ENCODE peak calls at places on chromosomes 11 and 22, in nine cellular contexts. One of them, this sample, is unnamed.

GRCh38 chr22:38452373-38453064 is 2.5 kb downstream of the KCNJ4 start:
- DNase-seq in HFFc6: no peak
- DNase-seq in sigmoid colon: no peak
- DNase-seq in nephron progenitor cell: no peak
- DNase-seq in suprapubic skin: no peak
- DNase-seq in Panc1: no peak
- DNase-seq in GM12865: no peak
- DNase-seq in MCF 10A: no peak
- DNase-seq in A549: no peak
- DNase-seq in this sample: no peak

GRCh38 chr11:76313271-76313670 is 67.7 kb downstream of the THAP12 start:
- DNase-seq in HFFc6: no peak
- DNase-seq in sigmoid colon: no peak
- DNase-seq in nephron progenitor cell: no peak
- DNase-seq in suprapubic skin: no peak
- DNase-seq in Panc1: no peak
- DNase-seq in GM12865: no peak
- DNase-seq in MCF 10A: no peak
- DNase-seq in A549: no peak
- DNase-seq in this sample: no peak

GRCh38 chr22:25113316-25113721 is 86.3 kb upstream of the CRYBB3 start:
- DNase-seq in HFFc6: no peak
- DNase-seq in sigmoid colon: no peak
- DNase-seq in nephron progenitor cell: no peak
- DNase-seq in suprapubic skin: no peak
- DNase-seq in Panc1: no peak
- DNase-seq in GM12865: no peak
- DNase-seq in MCF 10A: no peak
- DNase-seq in A549: no peak
- DNase-seq in this sample: no peak

GRCh38 chr22:38631724-38632123 is 24.5 kb downstream of the FAM227A start:
- DNase-seq in HFFc6: no peak
- DNase-seq in sigmoid colon: no peak
- DNase-seq in nephron progenitor cell: no peak
- DNase-seq in suprapubic skin: no peak
- DNase-seq in Panc1: no peak
- DNase-seq in GM12865: no peak
- DNase-seq in MCF 10A: no peak
- DNase-seq in A549: no peak
- DNase-seq in this sample: no peak

GRCh38 chr11:44286268-44286880 is 23.6 kb downstream of the ALX4 start:
- DNase-seq in HFFc6: peak; percentile 38
- DNase-seq in sigmoid colon: no peak
- DNase-seq in nephron progenitor cell: peak; percentile 75
- DNase-seq in suprapubic skin: no peak
- DNase-seq in Panc1: peak; percentile 47
- DNase-seq in GM12865: peak; percentile 69
- DNase-seq in MCF 10A: peak; percentile 69
- DNase-seq in A549: peak; percentile 70
- DNase-seq in this sample: peak; percentile 79

GRCh38 chr11:17275376-17276235 is 933 bp upstream of the NUCB2 start:
- DNase-seq in HFFc6: no peak
- DNase-seq in sigmoid colon: no peak
- DNase-seq in nephron progenitor cell: no peak
- DNase-seq in suprapubic skin: no peak
- DNase-seq in Panc1: no peak
- DNase-seq in GM12865: no peak
- DNase-seq in MCF 10A: no peak
- DNase-seq in A549: no peak
- DNase-seq in this sample: no peak

GRCh38 chr22:23831781-23832180 is 7.0 kb downstream of the DERL3 start:
- DNase-seq in HFFc6: no peak
- DNase-seq in sigmoid colon: peak; percentile 39
- DNase-seq in nephron progenitor cell: no peak
- DNase-seq in suprapubic skin: peak; percentile 71
- DNase-seq in Panc1: no peak
- DNase-seq in GM12865: no peak
- DNase-seq in MCF 10A: no peak
- DNase-seq in A549: no peak
- DNase-seq in this sample: no peak

GRCh38 chr22:42928969-42929837 is 72.1 kb upstream of the ARFGAP3 start:
- DNase-seq in HFFc6: no peak
- DNase-seq in sigmoid colon: no peak
- DNase-seq in nephron progenitor cell: no peak
- DNase-seq in suprapubic skin: no peak
- DNase-seq in Panc1: no peak
- DNase-seq in GM12865: peak; percentile 60
- DNase-seq in MCF 10A: no peak
- DNase-seq in A549: no peak
- DNase-seq in this sample: no peak

GRCh38 chr22:29702931-29703594 is 16.7 kb upstream of the CABP7 start:
- DNase-seq in HFFc6: no peak
- DNase-seq in sigmoid colon: no peak
- DNase-seq in nephron progenitor cell: no peak
- DNase-seq in suprapubic skin: no peak
- DNase-seq in Panc1: no peak
- DNase-seq in GM12865: peak; percentile 13
- DNase-seq in MCF 10A: no peak
- DNase-seq in A549: no peak
- DNase-seq in this sample: no peak

GRCh38 chr22:29700949-29701927 is 18.6 kb upstream of the CABP7 start:
- DNase-seq in HFFc6: peak; percentile 18
- DNase-seq in sigmoid colon: no peak
- DNase-seq in nephron progenitor cell: no peak
- DNase-seq in suprapubic skin: no peak
- DNase-seq in Panc1: no peak
- DNase-seq in GM12865: peak; percentile 19
- DNase-seq in MCF 10A: peak; percentile 25
- DNase-seq in A549: peak; percentile 44
- DNase-seq in this sample: no peak

GRCh38 chr22:29700206-29700948 is 19.4 kb upstream of the CABP7 start:
- DNase-seq in HFFc6: peak; percentile 16
- DNase-seq in sigmoid colon: no peak
- DNase-seq in nephron progenitor cell: no peak
- DNase-seq in suprapubic skin: no peak
- DNase-seq in Panc1: no peak
- DNase-seq in GM12865: no peak
- DNase-seq in MCF 10A: no peak
- DNase-seq in A549: no peak
- DNase-seq in this sample: no peak

GRCh38 chr22:29703595-29704195 is 16.1 kb upstream of the CABP7 start:
- DNase-seq in HFFc6: no peak
- DNase-seq in sigmoid colon: peak; percentile 59
- DNase-seq in nephron progenitor cell: no peak
- DNase-seq in suprapubic skin: no peak
- DNase-seq in Panc1: no peak
- DNase-seq in GM12865: no peak
- DNase-seq in MCF 10A: no peak
- DNase-seq in A549: no peak
- DNase-seq in this sample: no peak

GRCh38 chr22:29702025-29702930 is 17.5 kb upstream of the CABP7 start:
- DNase-seq in HFFc6: no peak
- DNase-seq in sigmoid colon: no peak
- DNase-seq in nephron progenitor cell: no peak
- DNase-seq in suprapubic skin: no peak
- DNase-seq in Panc1: no peak
- DNase-seq in GM12865: no peak
- DNase-seq in MCF 10A: no peak
- DNase-seq in A549: peak; percentile 29
- DNase-seq in this sample: no peak
- TF ChIP-seq CTCF in HFFc6: peak; percentile 48
- TF ChIP-seq CTCF in sigmoid colon: no peak
- TF ChIP-seq CTCF in nephron progenitor cell: no peak
- TF ChIP-seq CTCF in suprapubic skin: no peak
- TF ChIP-seq CTCF in Panc1: no peak
- TF ChIP-seq CTCF in GM12865: no peak
- TF ChIP-seq CTCF in MCF 10A: peak; percentile 17
- TF ChIP-seq CTCF in A549: no peak
- TF ChIP-seq CTCF in this sample: no peak

DNA sequence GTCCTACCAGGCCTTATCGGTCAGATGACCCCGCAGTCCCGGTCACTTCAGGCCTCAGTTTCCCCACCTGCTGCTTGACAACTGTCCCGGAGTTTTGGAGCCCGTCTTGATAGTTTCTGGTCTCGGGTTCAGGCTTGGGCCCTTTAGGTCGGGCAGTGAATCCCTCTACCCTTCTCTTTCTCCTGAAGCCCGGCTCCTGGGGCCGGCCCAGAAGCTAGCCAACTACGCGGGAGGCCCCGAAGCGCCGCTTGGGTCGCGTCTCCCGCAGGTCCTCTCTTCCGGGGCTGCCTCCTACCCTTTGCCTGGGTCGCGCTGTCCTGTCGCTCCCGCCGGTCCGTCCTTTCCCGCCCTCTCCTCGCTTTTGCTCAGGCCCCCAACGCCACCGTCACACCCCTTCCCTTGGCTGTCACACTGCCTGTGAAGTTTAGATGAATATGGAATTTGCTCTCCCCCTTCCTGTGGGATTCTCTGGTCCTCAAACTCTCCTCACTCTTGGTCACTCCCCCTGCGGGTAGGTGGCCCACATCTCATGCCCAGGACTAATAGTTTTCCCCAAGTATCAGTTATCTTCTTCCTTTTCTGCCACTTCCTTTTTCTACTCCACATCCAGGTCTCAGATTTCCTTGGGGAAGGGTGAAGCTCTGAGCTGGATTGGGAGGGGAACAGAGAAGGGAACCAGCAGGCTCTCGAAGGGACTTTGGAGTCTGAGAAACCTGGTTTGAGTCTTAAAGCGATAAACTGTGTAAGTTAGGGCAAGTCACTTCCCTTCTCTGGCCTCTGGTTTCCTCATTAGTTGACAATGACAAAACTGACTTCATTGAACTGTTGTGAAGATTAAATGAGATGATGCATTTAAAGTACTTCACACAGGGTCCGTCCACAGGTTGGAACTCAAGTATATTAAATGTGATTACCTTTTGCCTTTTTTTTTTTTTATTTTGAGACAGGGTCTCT is 791 bp downstream of the RAB1B start:
- DNase-seq in HFFc6: peak; percentile 50
- DNase-seq in sigmoid colon: no peak
- DNase-seq in nephron progenitor cell: peak; percentile 50
- DNase-seq in suprapubic skin: no peak
- DNase-seq in Panc1: no peak
- DNase-seq in GM12865: peak; percentile 34
- DNase-seq in MCF 10A: no peak
- DNase-seq in A549: peak; percentile 45
- DNase-seq in this sample: no peak
- TF ChIP-seq CTCF in HFFc6: peak; percentile 57
- TF ChIP-seq CTCF in sigmoid colon: no peak
- TF ChIP-seq CTCF in nephron progenitor cell: no peak
- TF ChIP-seq CTCF in suprapubic skin: no peak
- TF ChIP-seq CTCF in Panc1: no peak
- TF ChIP-seq CTCF in GM12865: no peak
- TF ChIP-seq CTCF in MCF 10A: no peak
- TF ChIP-seq CTCF in A549: no peak
- TF ChIP-seq CTCF in this sample: peak; percentile 46

GRCh38 chr11:117620659-117621058 is 176.4 kb downstream of the DSCAML1 start:
- DNase-seq in HFFc6: no peak
- DNase-seq in sigmoid colon: no peak
- DNase-seq in nephron progenitor cell: no peak
- DNase-seq in suprapubic skin: no peak
- DNase-seq in Panc1: no peak
- DNase-seq in GM12865: no peak
- DNase-seq in MCF 10A: no peak
- DNase-seq in A549: no peak
- DNase-seq in this sample: no peak

GRCh38 chr11:117618956-117619355 is 178.1 kb downstream of the DSCAML1 start:
- DNase-seq in HFFc6: no peak
- DNase-seq in sigmoid colon: peak; percentile 57
- DNase-seq in nephron progenitor cell: no peak
- DNase-seq in suprapubic skin: no peak
- DNase-seq in Panc1: no peak
- DNase-seq in GM12865: peak; percentile 9
- DNase-seq in MCF 10A: no peak
- DNase-seq in A549: no peak
- DNase-seq in this sample: no peak

GRCh38 chr11:117623831-117624271 is 173.2 kb downstream of the DSCAML1 start:
- DNase-seq in HFFc6: no peak
- DNase-seq in sigmoid colon: no peak
- DNase-seq in nephron progenitor cell: no peak
- DNase-seq in suprapubic skin: no peak
- DNase-seq in Panc1: no peak
- DNase-seq in GM12865: no peak
- DNase-seq in MCF 10A: no peak
- DNase-seq in A549: no peak
- DNase-seq in this sample: no peak

GRCh38 chr11:117620131-117620530 is 176.9 kb downstream of the DSCAML1 start:
- DNase-seq in HFFc6: no peak
- DNase-seq in sigmoid colon: peak; percentile 18
- DNase-seq in nephron progenitor cell: no peak
- DNase-seq in suprapubic skin: no peak
- DNase-seq in Panc1: no peak
- DNase-seq in GM12865: no peak
- DNase-seq in MCF 10A: no peak
- DNase-seq in A549: no peak
- DNase-seq in this sample: no peak

DNA sequence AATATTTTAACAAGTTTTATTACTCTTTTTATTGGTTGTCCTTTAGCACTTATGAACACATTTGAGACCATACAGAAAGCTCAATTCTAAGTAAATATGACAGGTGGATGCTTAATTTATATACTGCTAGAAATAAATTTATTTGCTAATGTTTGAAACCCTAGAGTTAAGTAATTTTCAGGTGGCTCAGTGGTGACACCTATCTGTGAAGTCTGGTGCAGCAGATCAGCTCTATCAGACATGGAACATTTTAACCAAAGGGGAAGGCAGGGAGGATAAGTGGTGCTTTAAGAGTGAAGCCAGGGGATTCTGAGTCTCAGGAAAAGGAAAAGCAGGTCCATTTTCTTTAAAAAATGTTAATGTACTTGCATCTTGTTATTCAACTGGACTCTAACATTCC is 175.8 kb downstream of the DSCAML1 start:
- DNase-seq in HFFc6: peak; percentile 4
- DNase-seq in sigmoid colon: no peak
- DNase-seq in nephron progenitor cell: no peak
- DNase-seq in suprapubic skin: no peak
- DNase-seq in Panc1: no peak
- DNase-seq in GM12865: peak; percentile 44
- DNase-seq in MCF 10A: peak; percentile 25
- DNase-seq in A549: peak; percentile 20
- DNase-seq in this sample: no peak
- TF ChIP-seq CTCF in HFFc6: peak; percentile 85
- TF ChIP-seq CTCF in sigmoid colon: no peak
- TF ChIP-seq CTCF in nephron progenitor cell: peak; percentile 20
- TF ChIP-seq CTCF in suprapubic skin: no peak
- TF ChIP-seq CTCF in Panc1: peak; percentile 83
- TF ChIP-seq CTCF in GM12865: peak; percentile 63
- TF ChIP-seq CTCF in MCF 10A: peak; percentile 31
- TF ChIP-seq CTCF in A549: peak; percentile 16
- TF ChIP-seq CTCF in this sample: peak; percentile 61

DNA sequence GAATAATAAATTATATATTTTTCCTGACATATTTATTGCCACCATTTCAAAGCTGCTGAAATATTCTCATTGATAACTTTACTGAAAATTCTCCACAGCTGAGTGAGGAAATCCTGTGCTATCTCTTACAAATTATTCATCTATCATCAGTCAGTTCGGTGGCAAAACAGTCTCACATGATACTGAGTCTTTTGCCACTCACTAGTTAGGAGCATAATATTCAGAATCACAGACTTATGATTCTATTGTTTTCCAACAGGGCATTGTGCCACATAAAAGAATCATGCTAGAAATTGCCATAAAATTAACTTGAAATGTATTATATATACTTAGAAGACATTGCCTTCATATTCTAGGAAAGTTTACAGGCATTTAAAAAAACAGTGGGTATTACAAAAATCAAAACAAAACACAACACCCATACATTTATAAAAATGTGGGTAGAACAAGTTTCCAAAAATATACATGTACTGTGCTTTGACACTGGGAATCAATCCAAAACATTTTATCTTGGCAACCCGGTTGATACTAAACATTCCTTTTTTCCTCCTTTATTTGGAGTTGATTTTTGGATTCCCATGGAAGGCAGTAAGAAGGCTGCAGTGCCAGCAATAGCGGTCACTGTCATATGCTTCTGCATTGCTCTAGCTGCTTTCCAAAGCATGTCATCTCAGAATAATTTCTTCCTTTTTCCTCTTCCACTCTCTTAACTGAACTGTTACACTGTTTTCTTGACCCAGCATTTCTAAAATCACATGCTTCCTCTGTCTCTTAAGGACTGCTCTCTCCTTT is 42.5 kb downstream of the ATG16L2 start:
- DNase-seq in HFFc6: peak; percentile 11
- DNase-seq in sigmoid colon: no peak
- DNase-seq in nephron progenitor cell: no peak
- DNase-seq in suprapubic skin: no peak
- DNase-seq in Panc1: no peak
- DNase-seq in GM12865: no peak
- DNase-seq in MCF 10A: no peak
- DNase-seq in A549: no peak
- DNase-seq in this sample: no peak
- TF ChIP-seq CTCF in HFFc6: no peak
- TF ChIP-seq CTCF in sigmoid colon: no peak
- TF ChIP-seq CTCF in nephron progenitor cell: no peak
- TF ChIP-seq CTCF in suprapubic skin: no peak
- TF ChIP-seq CTCF in Panc1: no peak
- TF ChIP-seq CTCF in GM12865: no peak
- TF ChIP-seq CTCF in MCF 10A: no peak
- TF ChIP-seq CTCF in A549: no peak
- TF ChIP-seq CTCF in this sample: no peak